ENCODE peak calls at places on chromosomes 13 and 19, in four cellular contexts. C is lower lobe of right lung, F is IMR-90, Z is pancreas. V is an unnamed sample.
A peak's percentile ranks its signal among the peaks of the same experiment; 100 is the strongest.

GRCh38 chr13:75760182-75760981 is 124.3 kb downstream of the LMO7 start:
- DNase-seq in C (peak; percentile 61), F (peak; percentile 33), Z (peak; percentile 53), V (peak; percentile 93)

GRCh38 chr19:49987159-49987698 is 26.3 kb upstream of the SIGLEC11 start:
- DNase-seq in C (peak; percentile 89), F (peak; percentile 90), Z (peak; percentile 85), V (peak; percentile 93)

GRCh38 chr13:29548722-29549446 is 46.6 kb downstream of the SLC7A1 start:
- DNase-seq in C (no peak), F (peak; percentile 39), Z (peak; percentile 74), V (no peak)

GRCh38 chr13:110938662-110939421 is 24.0 kb upstream of the ANKRD10 start:
- DNase-seq in C (no peak), F (no peak), Z (no peak), V (no peak)

GRCh38 chr13:50079278-50080157 is 64.3 kb downstream of the KCNRG start:
- DNase-seq in C (no peak), F (no peak), Z (no peak), V (no peak)

GRCh38 chr19:21256722-21257121 is 72.5 kb downstream of the ZNF708 start:
- DNase-seq in C (no peak), F (peak; percentile 4), Z (no peak), V (peak; percentile 69)

GRCh38 chr19:56692496-56692895 is 20.9 kb upstream of the ZNF835 start:
- DNase-seq in C (no peak), F (no peak), Z (no peak), V (no peak)

GRCh38 chr19:46371371-46371901 is 24.5 kb downstream of the PPP5C start:
- DNase-seq in C (no peak), F (peak; percentile 28), Z (no peak), V (peak; percentile 39)

GRCh38 chr13:66265446-66265845 is 964.7 kb downstream of the PCDH9 start:
- DNase-seq in C (no peak), F (peak; percentile 10), Z (no peak), V (peak; percentile 1)

GRCh38 chr19:18772620-18773587 is 18.2 kb downstream of the COMP start:
- DNase-seq in C (no peak), F (no peak), Z (no peak), V (peak; percentile 86)

GRCh38 chr19:35266149-35266903 is 2.4 kb upstream of the USF2 start:
- DNase-seq in C (peak; percentile 47), F (no peak), Z (peak; percentile 11), V (no peak)

GRCh38 chr13:112626124-112626523 is 38.2 kb upstream of the TUBGCP3 start:
- DNase-seq in C (no peak), F (no peak), Z (no peak), V (no peak)

GRCh38 chr13:20721454-20722357 is 18.2 kb downstream of the IL17D start:
- DNase-seq in C (no peak), F (peak; percentile 79), Z (peak; percentile 25), V (peak; percentile 65)

GRCh38 chr13:43368003-43368402 is 344.6 kb downstream of the DNAJC15 start:
- DNase-seq in C (no peak), F (peak; percentile 57), Z (no peak), V (no peak)

GRCh38 chr19:32977269-32977668 is 5.2 kb downstream of the FAAP24 start:
- DNase-seq in C (no peak), F (peak; percentile 36), Z (no peak), V (no peak)

DNA sequence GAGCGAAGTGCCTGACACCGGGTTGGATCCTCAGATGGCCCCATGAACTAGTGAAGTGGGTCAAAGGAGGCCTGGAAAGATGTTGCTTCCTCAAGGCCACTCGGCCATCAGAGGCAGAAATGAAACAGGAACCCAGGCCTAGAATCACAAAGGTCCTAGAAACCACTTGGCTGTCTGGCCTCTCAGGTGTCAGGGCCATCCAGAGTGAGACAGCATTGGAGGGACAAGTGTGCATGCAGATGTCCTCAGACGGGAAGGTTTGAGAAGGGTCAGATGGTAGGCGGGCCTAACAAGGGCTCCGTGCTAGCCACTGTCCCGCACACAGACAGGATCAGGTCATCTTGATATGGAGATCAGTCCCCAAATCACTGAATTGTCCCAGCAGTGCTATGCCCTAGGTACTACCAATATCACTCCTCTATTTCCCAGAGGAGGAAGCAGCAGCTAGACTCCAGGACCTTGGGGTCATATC is 14.3 kb downstream of the CCDC97 start:
- DNase-seq in C (no peak), F (no peak), Z (no peak), V (no peak)
- H3K4me3 ChIP-seq in C (no peak overlapping the region), F (no peak overlapping the region), Z (no peak overlapping the region), V (no peak overlapping the region)

GRCh38 chr19:7488736-7489353 is at the start of gene PEX11G:
- DNase-seq in C (peak; percentile 93), F (peak; percentile 81), Z (peak; percentile 88), V (peak; percentile 76)

GRCh38 chr19:7497292-7497691 is 8.5 kb upstream of the PEX11G start:
- DNase-seq in C (no peak), F (no peak), Z (no peak), V (no peak)

GRCh38 chr19:7492142-7493055 is 3.6 kb upstream of the PEX11G start:
- DNase-seq in C (no peak), F (no peak), Z (no peak), V (peak; percentile 74)

GRCh38 chr19:7489609-7490044 is 792 bp upstream of the PEX11G start:
- DNase-seq in C (no peak), F (no peak), Z (no peak), V (no peak)

DNA sequence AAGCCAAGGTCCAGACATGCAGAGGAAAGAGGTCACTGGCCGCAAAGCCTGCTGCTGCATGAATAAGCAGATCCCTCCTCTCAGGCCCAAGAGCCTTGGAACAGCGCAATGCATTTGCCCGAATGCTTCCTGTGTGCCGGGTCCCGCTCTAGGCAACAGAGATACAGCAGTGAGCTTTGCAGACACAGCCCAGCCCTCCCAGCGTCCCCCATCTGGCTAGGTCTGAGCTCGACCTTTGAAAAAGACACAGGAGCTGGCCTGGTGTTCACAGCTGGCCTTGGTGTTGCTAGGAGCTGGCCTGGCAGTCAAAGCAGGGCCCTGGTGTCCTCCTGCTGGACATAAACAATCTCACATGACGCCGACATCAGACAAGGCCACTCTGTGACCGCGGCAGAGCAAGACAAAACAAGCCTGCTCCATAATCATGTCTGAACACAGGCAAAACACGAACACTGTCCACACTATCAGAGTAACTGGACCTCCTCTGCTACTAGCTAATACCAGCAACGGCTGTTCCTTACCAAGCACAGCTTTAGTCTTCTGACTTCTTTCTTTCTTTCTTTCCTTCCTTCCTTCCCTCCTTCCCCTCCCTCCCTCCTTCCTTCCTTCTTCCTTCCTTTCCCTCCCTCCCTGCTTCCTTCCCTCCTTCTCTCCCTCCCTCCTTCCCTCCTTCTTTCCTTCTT is 5.7 kb upstream of the PEX11G start:
- DNase-seq in C (no peak), F (no peak), Z (peak; percentile 66), V (peak; percentile 85)
- TF ChIP-seq CTCF in C (peak; percentile 19), F (no peak), Z (no peak), V (no peak)

GRCh38 chr19:11894851-11895250 is 7.3 kb downstream of the ZNF69 start:
- DNase-seq in C (no peak), F (no peak), Z (no peak), V (no peak)
- H3K4me3 ChIP-seq in C (no peak overlapping the region), F (no peak overlapping the region), Z (no peak overlapping the region), V (no peak overlapping the region)

GRCh38 chr13:63209330-63210017 is 1793.8 kb upstream of the PCDH20 start:
- DNase-seq in C (no peak), F (peak; percentile 65), Z (no peak), V (no peak)
- TF ChIP-seq CTCF in C (no peak), F (no peak), Z (no peak), V (no peak)

DNA sequence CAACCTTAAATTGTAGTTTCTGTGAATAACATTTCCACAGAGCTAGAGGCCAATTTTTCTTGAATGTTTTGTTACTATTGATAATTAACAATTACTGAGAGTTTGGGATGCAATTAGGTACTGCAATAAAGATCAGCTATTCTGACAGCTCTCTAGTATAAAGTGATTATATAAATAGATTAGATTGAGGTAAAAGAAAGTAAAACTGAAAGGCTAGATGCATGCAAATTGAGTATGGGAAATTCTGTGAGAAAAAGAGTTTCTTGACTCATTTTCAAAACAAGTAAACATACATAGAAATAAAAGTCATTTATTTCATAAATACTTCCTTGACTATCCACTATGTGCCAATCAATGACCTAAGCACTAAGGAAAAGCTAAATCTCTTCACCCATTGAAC is 1087.5 kb upstream of the ATXN8OS start:
- DNase-seq in C (no peak), F (no peak), Z (no peak), V (no peak)
- H3K4me3 ChIP-seq in C (no peak overlapping the region), F (no peak overlapping the region), Z (no peak overlapping the region), V (no peak overlapping the region)